ENCODE peak calls at places on chromosome 2, in four cellular contexts. One of them, this sample, is unnamed.

GRCh38 chr2:17680119-17680518 is 73.5 kb downstream of the SMC6 start:
- DNase-seq in fibroblast of mammary gland: no peak
- DNase-seq in pancreas: no peak
- DNase-seq in uterus: no peak
- DNase-seq in this sample: peak; percentile 18

GRCh38 chr2:13652531-13653313 is 936.0 kb downstream of the TRIB2 start:
- DNase-seq in uterus: no peak
- DNase-seq in pancreas: no peak
- DNase-seq in fibroblast of mammary gland: peak; percentile 88
- DNase-seq in this sample: peak; percentile 1

GRCh38 chr2:207257291-207258190 is 91.8 kb upstream of the KLF7 start:
- DNase-seq in pancreas: no peak
- DNase-seq in fibroblast of mammary gland: no peak
- DNase-seq in uterus: no peak
- DNase-seq in this sample: no peak

GRCh38 chr2:157331696-157332095 is 6.1 kb upstream of the ERMN start:
- DNase-seq in pancreas: no peak
- DNase-seq in uterus: no peak
- DNase-seq in fibroblast of mammary gland: no peak
- DNase-seq in this sample: no peak

GRCh38 chr2:118481336-118481735 is 366.1 kb downstream of the EN1 start:
- DNase-seq in pancreas: no peak
- DNase-seq in uterus: no peak
- DNase-seq in fibroblast of mammary gland: no peak
- DNase-seq in this sample: no peak

GRCh38 chr2:236943068-236943467 is 142.6 kb upstream of the COPS8 start:
- DNase-seq in pancreas: no peak
- DNase-seq in uterus: no peak
- DNase-seq in fibroblast of mammary gland: no peak
- DNase-seq in this sample: no peak

GRCh38 chr2:69372767-69373166 is 14.3 kb downstream of the GFPT1 start:
- DNase-seq in pancreas: no peak
- DNase-seq in fibroblast of mammary gland: no peak
- DNase-seq in uterus: no peak
- DNase-seq in this sample: no peak

GRCh38 chr2:213145723-213146242 is 5.6 kb downstream of the IKZF2 start:
- DNase-seq in pancreas: no peak
- DNase-seq in fibroblast of mammary gland: no peak
- DNase-seq in uterus: no peak
- DNase-seq in this sample: no peak

GRCh38 chr2:199329466-199329865 is 128.3 kb downstream of the SATB2 start:
- DNase-seq in uterus: no peak
- DNase-seq in pancreas: no peak
- DNase-seq in fibroblast of mammary gland: peak; percentile 42
- DNase-seq in this sample: peak; percentile 48

GRCh38 chr2:47534179-47534919 is 131.4 kb downstream of the MSH2 start:
- DNase-seq in fibroblast of mammary gland: peak; percentile 93
- DNase-seq in uterus: peak; percentile 91
- DNase-seq in pancreas: no peak
- DNase-seq in this sample: peak; percentile 59

GRCh38 chr2:216792222-216793001 is 67.5 kb downstream of the TNP1 start:
- DNase-seq in pancreas: no peak
- DNase-seq in fibroblast of mammary gland: peak; percentile 22
- DNase-seq in uterus: peak; percentile 68
- DNase-seq in this sample: peak; percentile 6

GRCh38 chr2:26768759-26769500 is 4.8 kb downstream of the SLC35F6 start:
- DNase-seq in fibroblast of mammary gland: peak; percentile 83
- DNase-seq in pancreas: no peak
- DNase-seq in uterus: peak; percentile 64
- DNase-seq in this sample: peak; percentile 58

GRCh38 chr2:85419009-85419711 is 646 bp downstream of the SH2D6 start:
- DNase-seq in uterus: no peak
- DNase-seq in pancreas: no peak
- DNase-seq in fibroblast of mammary gland: no peak
- DNase-seq in this sample: no peak

GRCh38 chr2:18926633-18927524 is 337.5 kb upstream of the NT5C1B start:
- DNase-seq in uterus: no peak
- DNase-seq in fibroblast of mammary gland: peak; percentile 23
- DNase-seq in pancreas: no peak
- DNase-seq in this sample: no peak

GRCh38 chr2:188919824-188920223 is 54.3 kb upstream of the COL3A1 start:
- DNase-seq in fibroblast of mammary gland: no peak
- DNase-seq in uterus: no peak
- DNase-seq in pancreas: no peak
- DNase-seq in this sample: no peak

GRCh38 chr2:128306081-128306930 is 12.4 kb downstream of the HS6ST1 start:
- DNase-seq in fibroblast of mammary gland: peak; percentile 98
- DNase-seq in pancreas: peak; percentile 47
- DNase-seq in uterus: peak; percentile 80
- DNase-seq in this sample: peak; percentile 86

GRCh38 chr2:8234757-8235374 is 447.0 kb upstream of the ID2 start:
- DNase-seq in uterus: no peak
- DNase-seq in pancreas: no peak
- DNase-seq in fibroblast of mammary gland: no peak
- DNase-seq in this sample: no peak

GRCh38 chr2:129056959-129057317 is 738.3 kb upstream of the HS6ST1 start:
- DNase-seq in fibroblast of mammary gland: no peak
- DNase-seq in uterus: no peak
- DNase-seq in pancreas: no peak
- DNase-seq in this sample: no peak

GRCh38 chr2:82797469-82797868 is 1661.6 kb downstream of the SUCLG1 start:
- DNase-seq in pancreas: no peak
- DNase-seq in fibroblast of mammary gland: no peak
- DNase-seq in uterus: no peak
- DNase-seq in this sample: no peak

GRCh38 chr2:236209535-236209934 is 41.3 kb upstream of the GBX2 start:
- DNase-seq in pancreas: no peak
- DNase-seq in uterus: no peak
- DNase-seq in fibroblast of mammary gland: no peak
- DNase-seq in this sample: peak; percentile 1

GRCh38 chr2:239232195-239232578 is 168.6 kb downstream of the HDAC4 start:
- DNase-seq in uterus: no peak
- DNase-seq in pancreas: no peak
- DNase-seq in fibroblast of mammary gland: no peak
- DNase-seq in this sample: no peak
- H3K4me3 ChIP-seq in uterus: no peak overlapping the region
- H3K4me3 ChIP-seq in pancreas: no peak overlapping the region
- H3K4me3 ChIP-seq in fibroblast of mammary gland: no peak overlapping the region
- H3K4me3 ChIP-seq in this sample: no peak overlapping the region

DNA sequence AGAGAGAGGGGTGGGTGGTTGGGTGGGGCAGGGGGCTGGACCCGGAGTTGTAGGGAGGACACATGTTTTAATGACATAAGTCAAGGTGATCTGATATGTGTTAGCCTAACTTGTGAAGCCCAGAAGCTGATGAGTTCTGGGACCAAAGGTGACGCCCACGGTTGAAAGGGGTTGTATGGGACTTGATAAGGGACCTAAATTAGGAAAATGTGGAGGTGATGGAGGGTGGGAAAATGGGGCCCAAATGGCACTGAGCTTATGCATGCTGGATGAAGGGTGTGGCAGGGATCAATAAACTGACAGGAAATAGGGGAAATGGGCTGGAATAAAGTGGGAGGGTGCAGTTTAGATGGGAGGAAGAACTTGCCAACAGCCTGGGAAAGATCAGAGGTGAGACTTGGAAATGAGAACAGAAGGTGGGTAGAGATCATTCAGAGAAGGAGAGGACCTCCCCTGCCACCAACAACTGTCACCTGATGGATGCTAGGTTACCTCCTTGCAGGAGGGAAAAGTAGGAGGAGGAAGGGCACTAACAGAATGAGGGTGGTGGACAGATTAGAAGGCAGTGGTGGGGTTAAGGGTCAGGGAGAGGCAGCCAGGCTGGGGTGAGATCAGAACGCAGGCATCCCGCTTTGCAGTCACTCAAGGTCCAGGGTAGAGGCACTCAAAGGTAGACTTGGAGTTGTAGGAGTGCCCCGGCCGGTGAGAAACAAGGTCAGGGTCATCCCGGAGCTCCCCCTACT is 15.3 kb downstream of the WNT10A start:
- DNase-seq in pancreas: no peak
- DNase-seq in uterus: no peak
- DNase-seq in fibroblast of mammary gland: no peak
- DNase-seq in this sample: no peak
- H3K4me3 ChIP-seq in pancreas: no peak overlapping the region
- H3K4me3 ChIP-seq in uterus: no peak overlapping the region
- H3K4me3 ChIP-seq in fibroblast of mammary gland: no peak overlapping the region
- H3K4me3 ChIP-seq in this sample: no peak overlapping the region

GRCh38 chr2:182866461-182867369 is at the start of gene FRZB:
- DNase-seq in uterus: peak; percentile 87
- DNase-seq in pancreas: peak; percentile 36
- DNase-seq in fibroblast of mammary gland: peak; percentile 74
- DNase-seq in this sample: peak; percentile 69
- H3K4me3 ChIP-seq in uterus: peak within 1 kb of the TSS; percentile 41
- H3K4me3 ChIP-seq in pancreas: no peak within 1 kb of the TSS
- H3K4me3 ChIP-seq in fibroblast of mammary gland: peak within 1 kb of the TSS; percentile 54
- H3K4me3 ChIP-seq in this sample: peak within 1 kb of the TSS; percentile 43

DNA sequence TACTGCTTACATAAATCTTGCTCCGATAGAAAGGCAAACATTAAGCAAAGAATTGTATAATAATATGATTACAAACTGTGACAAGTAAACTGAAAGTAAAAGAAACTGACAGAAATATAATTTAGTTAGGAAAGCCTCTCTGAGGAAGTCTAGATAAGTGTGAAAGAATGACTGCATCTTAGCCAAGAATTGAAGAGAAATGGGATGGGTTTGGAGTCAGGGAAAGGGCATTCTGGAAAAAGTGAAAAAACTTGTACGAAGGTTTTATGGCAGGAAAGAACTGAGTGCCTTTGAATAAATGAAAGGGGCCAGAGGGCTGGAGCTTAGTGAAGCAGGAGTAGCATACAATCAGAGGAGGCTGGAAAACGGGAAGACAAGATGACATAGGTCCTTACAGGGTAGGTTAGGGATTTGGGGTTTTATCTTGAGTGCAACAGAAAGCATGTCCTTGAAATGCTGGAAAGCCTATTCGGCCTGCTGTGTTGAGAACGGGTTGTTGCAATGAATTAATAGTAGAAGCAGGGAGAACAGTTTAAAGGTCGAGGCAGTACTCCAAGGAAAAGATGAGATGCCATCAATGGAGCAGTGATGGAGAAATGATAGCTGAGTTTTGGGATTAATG is 152.6 kb upstream of the RND3 start:
- DNase-seq in fibroblast of mammary gland: no peak
- DNase-seq in pancreas: no peak
- DNase-seq in uterus: no peak
- DNase-seq in this sample: no peak
- H3K4me3 ChIP-seq in fibroblast of mammary gland: no peak overlapping the region
- H3K4me3 ChIP-seq in pancreas: no peak overlapping the region
- H3K4me3 ChIP-seq in uterus: no peak overlapping the region
- H3K4me3 ChIP-seq in this sample: no peak overlapping the region

DNA sequence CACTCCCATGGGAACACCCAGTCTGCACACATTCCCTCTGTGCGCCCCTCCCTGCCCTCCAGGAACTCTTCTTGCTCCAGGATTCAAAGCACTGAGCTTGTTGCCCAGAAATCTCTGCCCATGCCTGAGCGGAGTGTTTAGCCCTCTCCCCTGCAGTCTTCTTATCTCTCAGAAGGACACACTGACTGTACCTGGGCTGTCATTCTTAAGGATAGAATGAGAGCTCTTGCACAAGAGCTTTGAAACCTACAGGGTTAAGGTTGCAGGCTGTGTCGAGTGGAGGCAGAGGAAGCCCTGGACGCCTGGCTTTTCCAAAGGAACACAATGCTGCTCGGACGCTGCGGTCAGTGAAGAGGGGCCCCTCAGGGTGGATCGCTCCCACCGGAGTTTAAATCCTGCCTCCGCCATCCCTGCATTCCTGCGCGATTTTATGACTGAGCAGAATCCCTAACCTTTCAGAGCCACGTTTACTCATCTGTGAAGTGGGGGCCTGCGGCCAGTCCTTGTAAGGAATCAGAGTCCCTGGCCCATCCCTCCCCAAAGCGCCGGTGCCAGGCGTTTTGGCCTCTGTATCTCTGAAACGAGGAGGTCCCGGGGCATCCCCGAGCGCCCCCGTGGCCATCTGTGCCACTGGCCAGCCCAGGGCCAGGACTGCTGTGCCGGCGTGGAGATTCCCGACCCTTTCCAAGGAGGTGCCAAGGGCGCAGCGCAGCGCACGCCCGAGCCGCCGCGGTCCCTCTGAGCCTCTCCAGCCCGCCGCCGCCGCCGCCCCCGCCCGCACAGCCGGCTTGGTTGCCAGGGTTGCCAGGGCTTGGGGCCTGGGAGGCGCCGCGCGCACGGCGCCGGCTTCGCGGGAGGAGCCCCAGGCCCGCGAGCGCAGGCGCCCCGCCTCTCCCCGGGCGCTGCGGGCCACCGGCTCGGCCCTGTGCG is 58.9 kb downstream of the FAM168B start:
- DNase-seq in pancreas: no peak
- DNase-seq in fibroblast of mammary gland: no peak
- DNase-seq in uterus: no peak
- DNase-seq in this sample: no peak
- H3K4me3 ChIP-seq in pancreas: no peak overlapping the region
- H3K4me3 ChIP-seq in fibroblast of mammary gland: no peak overlapping the region
- H3K4me3 ChIP-seq in uterus: peak overlapping the region; percentile 51
- H3K4me3 ChIP-seq in this sample: peak overlapping the region; percentile 24

GRCh38 chr2:172988728-172989127 is 86.9 kb upstream of the MAP3K20 start:
- DNase-seq in uterus: no peak
- DNase-seq in fibroblast of mammary gland: no peak
- DNase-seq in pancreas: no peak
- DNase-seq in this sample: no peak
- H3K4me3 ChIP-seq in uterus: no peak overlapping the region
- H3K4me3 ChIP-seq in fibroblast of mammary gland: no peak overlapping the region
- H3K4me3 ChIP-seq in pancreas: no peak overlapping the region
- H3K4me3 ChIP-seq in this sample: no peak overlapping the region

GRCh38 chr2:238290079-238290478 is 1.7 kb upstream of the PER2 start:
- DNase-seq in uterus: peak; percentile 62
- DNase-seq in pancreas: peak; percentile 69
- DNase-seq in fibroblast of mammary gland: no peak
- DNase-seq in this sample: peak; percentile 87
- H3K4me3 ChIP-seq in uterus: no peak overlapping the region
- H3K4me3 ChIP-seq in pancreas: no peak overlapping the region
- H3K4me3 ChIP-seq in fibroblast of mammary gland: no peak overlapping the region
- H3K4me3 ChIP-seq in this sample: no peak overlapping the region

DNA sequence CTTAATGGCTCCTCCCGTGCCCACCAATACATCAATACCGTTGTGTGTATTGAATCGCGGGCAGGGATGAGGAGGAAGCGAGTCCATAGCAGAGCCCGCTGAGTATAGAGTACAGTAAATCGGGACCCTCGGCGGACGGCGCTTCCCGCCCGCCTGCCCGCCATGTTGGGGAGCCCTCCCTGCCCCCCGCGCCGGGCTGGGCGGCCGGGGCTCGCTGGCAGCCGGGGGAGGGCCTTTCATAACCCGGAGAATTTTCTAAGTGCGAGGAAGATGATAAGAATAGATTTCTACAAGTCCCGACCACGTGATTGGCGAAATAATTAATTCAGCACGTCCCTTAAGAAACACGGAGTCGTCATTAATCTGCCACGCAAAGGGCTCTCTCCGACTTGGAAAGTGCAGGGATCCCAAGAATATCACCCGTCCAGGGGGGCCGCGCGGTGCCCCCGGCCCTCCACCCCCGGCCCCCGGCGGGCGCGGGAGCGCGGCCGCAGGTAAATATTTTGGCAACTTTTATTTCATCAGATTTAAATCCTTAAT is at the start of gene HOXD3:
- DNase-seq in uterus: no peak
- DNase-seq in pancreas: no peak
- DNase-seq in fibroblast of mammary gland: no peak
- DNase-seq in this sample: no peak
- H3K4me3 ChIP-seq in uterus: peak within 1 kb of the TSS; percentile 38
- H3K4me3 ChIP-seq in pancreas: no peak within 1 kb of the TSS
- H3K4me3 ChIP-seq in fibroblast of mammary gland: no peak within 1 kb of the TSS
- H3K4me3 ChIP-seq in this sample: no peak within 1 kb of the TSS

GRCh38 chr2:137952586-137953129 is 11.6 kb upstream of the HNMT start:
- DNase-seq in uterus: no peak
- DNase-seq in pancreas: no peak
- DNase-seq in fibroblast of mammary gland: peak; percentile 45
- DNase-seq in this sample: no peak
- H3K4me3 ChIP-seq in uterus: peak overlapping the region; percentile 25
- H3K4me3 ChIP-seq in pancreas: no peak overlapping the region
- H3K4me3 ChIP-seq in fibroblast of mammary gland: no peak overlapping the region
- H3K4me3 ChIP-seq in this sample: no peak overlapping the region